ENCODE peak calls at places on chromosomes 2 and 18, in nine cellular contexts. Q is prostate gland, T is activated T-cell treated with anti-CD3 and anti-CD28 coated beads for 4 hours, N is fibroblast of gingiva, V is heart left ventricle, C is HL-60, H is NCI-H1694 treated with DMSO at 0.1 percent for 48 hours, K is iPS DF 19.7, P is NT2/D1. G is an unnamed sample.

GRCh38 chr2:236366049-236366387 is 101.8 kb upstream of the ASB18 start:
- DNase-seq in V (no peak), K (no peak), P (no peak), H (no peak), C (no peak), T (no peak), N (no peak), Q (no peak), G (no peak)

GRCh38 chr2:49259926-49260325 is 105.6 kb upstream of the FSHR start:
- DNase-seq in H (no peak), T (no peak), Q (no peak), C (no peak), N (no peak), P (no peak), K (no peak), V (no peak), G (no peak)

GRCh38 chr2:9857814-9858729 is 14.8 kb downstream of the TAF1B start:
- DNase-seq in H (no peak), P (no peak), Q (no peak), V (no peak), C (no peak), N (no peak), K (no peak), T (no peak), G (no peak)

GRCh38 chr18:73563345-73563744 is 584.3 kb downstream of the FBXO15 start:
- DNase-seq in P (no peak), Q (no peak), N (peak), C (no peak), H (no peak), V (no peak), T (no peak), K (no peak), G (no peak)

GRCh38 chr18:80246656-80247402 is 485 bp downstream of the PARD6G start:
- DNase-seq in Q (peak), V (no peak), K (no peak), C (no peak), T (no peak), N (no peak), H (no peak), P (no peak), G (no peak)

GRCh38 chr2:45930396-45930792 is 278.9 kb downstream of the PRKCE start:
- DNase-seq in Q (no peak), T (no peak), H (no peak), P (no peak), N (no peak), V (no peak), K (no peak), C (no peak), G (no peak)

GRCh38 chr2:222518570-222519381 is 94.4 kb downstream of the SGPP2 start:
- DNase-seq in V (no peak), Q (peak), K (no peak), C (no peak), P (peak), H (no peak), N (peak), T (no peak), G (peak)

GRCh38 chr18:6569813-6570212 is 155.1 kb upstream of the L3MBTL4 start:
- DNase-seq in K (no peak), T (no peak), Q (no peak), N (no peak), V (no peak), P (no peak), H (no peak), C (no peak), G (no peak)

GRCh38 chr2:15745907-15746306 is 154.2 kb downstream of the DDX1 start:
- DNase-seq in P (no peak), H (no peak), T (no peak), C (no peak), Q (no peak), N (no peak), V (no peak), K (no peak), G (no peak)

GRCh38 chr18:80143876-80144275 is 34.8 kb downstream of the ADNP2 start:
- DNase-seq in C (no peak), K (no peak), N (no peak), T (no peak), P (no peak), Q (no peak), V (no peak), H (no peak), G (no peak)

GRCh38 chr18:3970929-3971328 is 484.2 kb downstream of the DLGAP1 start:
- DNase-seq in V (no peak), N (no peak), K (no peak), H (no peak), P (no peak), C (no peak), Q (no peak), T (no peak), G (no peak)

GRCh38 chr18:48706630-48707206 is 167.9 kb downstream of the CTIF start:
- DNase-seq in V (peak), K (no peak), Q (no peak), C (peak), T (no peak), P (no peak), N (no peak), H (no peak), G (no peak)

GRCh38 chr18:39435986-39436385 is 1870.4 kb upstream of the CELF4 start:
- DNase-seq in P (no peak), K (no peak), H (no peak), Q (no peak), V (no peak), T (no peak), C (no peak), N (no peak), G (no peak)

GRCh38 chr2:136206613-136207012 is 88.7 kb upstream of the CXCR4 start:
- DNase-seq in N (no peak), C (no peak), K (no peak), T (no peak), P (no peak), V (no peak), H (peak), Q (no peak), G (no peak)

GRCh38 chr18:36366994-36367839 is 69.7 kb downstream of the FHOD3 start:
- DNase-seq in V (peak), H (no peak), K (no peak), Q (no peak), C (no peak), T (no peak), N (no peak), P (no peak), G (no peak)

GRCh38 chr2:196798980-196799379 is 503 bp downstream of the GTF3C3 start:
- DNase-seq in H (no peak), C (peak), P (no peak), T (no peak), N (peak), Q (no peak), K (no peak), V (no peak), G (peak)

G was measured in AML-193.